ENCODE peak calls at places on chromosomes 11 and 22, in nine cellular contexts. One of them, this sample, is unnamed.

GRCh38 chr11:117877120-117877784 is 794 bp upstream of the FXYD6 start:
- DNase-seq in fibroblast of the aortic adventitia: no peak
- DNase-seq in cardiac fibroblast: peak; percentile 20
- DNase-seq in HAP-1: no peak
- DNase-seq in lower lobe of right lung: no peak
- DNase-seq in left lung: no peak
- DNase-seq in AG09309: no peak
- DNase-seq in stomach: no peak
- DNase-seq in adipocyte: no peak
- DNase-seq in this sample: no peak

GRCh38 chr22:24526191-24526590 is 28.7 kb downstream of the GUCD1 start:
- DNase-seq in cardiac fibroblast: no peak
- DNase-seq in stomach: no peak
- DNase-seq in lower lobe of right lung: no peak
- DNase-seq in left lung: no peak
- DNase-seq in HAP-1: no peak
- DNase-seq in adipocyte: no peak
- DNase-seq in fibroblast of the aortic adventitia: peak; percentile 34
- DNase-seq in AG09309: no peak
- DNase-seq in this sample: no peak

GRCh38 chr11:100830295-100830694 is 143.2 kb downstream of the ARHGAP42 start:
- DNase-seq in left lung: no peak
- DNase-seq in AG09309: no peak
- DNase-seq in fibroblast of the aortic adventitia: no peak
- DNase-seq in cardiac fibroblast: peak; percentile 29
- DNase-seq in HAP-1: no peak
- DNase-seq in adipocyte: no peak
- DNase-seq in lower lobe of right lung: no peak
- DNase-seq in stomach: peak; percentile 41
- DNase-seq in this sample: peak; percentile 34

GRCh38 chr11:103924166-103925013 is 112.0 kb upstream of the DDI1 start:
- DNase-seq in stomach: no peak
- DNase-seq in adipocyte: peak; percentile 45
- DNase-seq in fibroblast of the aortic adventitia: peak; percentile 72
- DNase-seq in cardiac fibroblast: no peak
- DNase-seq in HAP-1: no peak
- DNase-seq in AG09309: no peak
- DNase-seq in lower lobe of right lung: no peak
- DNase-seq in left lung: no peak
- DNase-seq in this sample: no peak

GRCh38 chr11:48028909-48029685 is 48.7 kb downstream of the PTPRJ start:
- DNase-seq in fibroblast of the aortic adventitia: peak; percentile 46
- DNase-seq in adipocyte: peak; percentile 38
- DNase-seq in cardiac fibroblast: peak; percentile 54
- DNase-seq in lower lobe of right lung: no peak
- DNase-seq in left lung: no peak
- DNase-seq in HAP-1: no peak
- DNase-seq in stomach: no peak
- DNase-seq in AG09309: no peak
- DNase-seq in this sample: no peak

GRCh38 chr11:16804104-16804947 is 65.9 kb downstream of the C11orf58 start:
- DNase-seq in left lung: no peak
- DNase-seq in AG09309: no peak
- DNase-seq in HAP-1: no peak
- DNase-seq in fibroblast of the aortic adventitia: peak; percentile 62
- DNase-seq in cardiac fibroblast: peak; percentile 96
- DNase-seq in lower lobe of right lung: no peak
- DNase-seq in adipocyte: peak; percentile 59
- DNase-seq in stomach: peak; percentile 40
- DNase-seq in this sample: no peak

GRCh38 chr11:3132831-3133455 is 32.2 kb downstream of the OSBPL5 start:
- DNase-seq in stomach: no peak
- DNase-seq in fibroblast of the aortic adventitia: no peak
- DNase-seq in adipocyte: no peak
- DNase-seq in AG09309: no peak
- DNase-seq in left lung: peak; percentile 72
- DNase-seq in HAP-1: no peak
- DNase-seq in cardiac fibroblast: no peak
- DNase-seq in lower lobe of right lung: no peak
- DNase-seq in this sample: no peak

GRCh38 chr11:22734628-22735345 is 68.4 kb downstream of the GAS2 start:
- DNase-seq in adipocyte: no peak
- DNase-seq in lower lobe of right lung: no peak
- DNase-seq in stomach: no peak
- DNase-seq in AG09309: no peak
- DNase-seq in fibroblast of the aortic adventitia: peak; percentile 4
- DNase-seq in left lung: no peak
- DNase-seq in cardiac fibroblast: no peak
- DNase-seq in HAP-1: no peak
- DNase-seq in this sample: no peak

GRCh38 chr22:43956805-43957463 is 1.7 kb downstream of the SAMM50 start:
- DNase-seq in lower lobe of right lung: no peak
- DNase-seq in HAP-1: no peak
- DNase-seq in fibroblast of the aortic adventitia: peak; percentile 40
- DNase-seq in stomach: no peak
- DNase-seq in cardiac fibroblast: peak; percentile 42
- DNase-seq in adipocyte: no peak
- DNase-seq in left lung: no peak
- DNase-seq in AG09309: no peak
- DNase-seq in this sample: no peak

GRCh38 chr22:26956346-26956745 is 299.0 kb downstream of the MIAT start:
- DNase-seq in AG09309: no peak
- DNase-seq in adipocyte: no peak
- DNase-seq in stomach: no peak
- DNase-seq in HAP-1: no peak
- DNase-seq in fibroblast of the aortic adventitia: no peak
- DNase-seq in lower lobe of right lung: no peak
- DNase-seq in cardiac fibroblast: no peak
- DNase-seq in left lung: no peak
- DNase-seq in this sample: no peak

GRCh38 chr22:49330421-49331222 is 497.1 kb downstream of the BRD1 start:
- DNase-seq in cardiac fibroblast: no peak
- DNase-seq in fibroblast of the aortic adventitia: no peak
- DNase-seq in adipocyte: no peak
- DNase-seq in left lung: no peak
- DNase-seq in AG09309: no peak
- DNase-seq in stomach: peak; percentile 20
- DNase-seq in lower lobe of right lung: peak; percentile 28
- DNase-seq in HAP-1: no peak
- DNase-seq in this sample: no peak

GRCh38 chr22:31229402-31230140 is 17.5 kb downstream of the LIMK2 start:
- DNase-seq in HAP-1: no peak
- DNase-seq in left lung: no peak
- DNase-seq in AG09309: no peak
- DNase-seq in lower lobe of right lung: no peak
- DNase-seq in adipocyte: peak; percentile 47
- DNase-seq in cardiac fibroblast: peak; percentile 65
- DNase-seq in fibroblast of the aortic adventitia: peak; percentile 67
- DNase-seq in stomach: peak; percentile 81
- DNase-seq in this sample: no peak

GRCh38 chr11:334264-335033 is 13.8 kb upstream of the IFITM3 start:
- DNase-seq in lower lobe of right lung: no peak
- DNase-seq in cardiac fibroblast: peak; percentile 83
- DNase-seq in left lung: no peak
- DNase-seq in stomach: no peak
- DNase-seq in HAP-1: no peak
- DNase-seq in AG09309: no peak
- DNase-seq in adipocyte: no peak
- DNase-seq in fibroblast of the aortic adventitia: peak; percentile 73
- DNase-seq in this sample: no peak

GRCh38 chr22:43197271-43197941 is 10.5 kb upstream of the TTLL12 start:
- DNase-seq in lower lobe of right lung: no peak
- DNase-seq in adipocyte: peak; percentile 21
- DNase-seq in left lung: peak; percentile 66
- DNase-seq in fibroblast of the aortic adventitia: no peak
- DNase-seq in HAP-1: no peak
- DNase-seq in stomach: no peak
- DNase-seq in AG09309: no peak
- DNase-seq in cardiac fibroblast: peak; percentile 28
- DNase-seq in this sample: no peak

DNA sequence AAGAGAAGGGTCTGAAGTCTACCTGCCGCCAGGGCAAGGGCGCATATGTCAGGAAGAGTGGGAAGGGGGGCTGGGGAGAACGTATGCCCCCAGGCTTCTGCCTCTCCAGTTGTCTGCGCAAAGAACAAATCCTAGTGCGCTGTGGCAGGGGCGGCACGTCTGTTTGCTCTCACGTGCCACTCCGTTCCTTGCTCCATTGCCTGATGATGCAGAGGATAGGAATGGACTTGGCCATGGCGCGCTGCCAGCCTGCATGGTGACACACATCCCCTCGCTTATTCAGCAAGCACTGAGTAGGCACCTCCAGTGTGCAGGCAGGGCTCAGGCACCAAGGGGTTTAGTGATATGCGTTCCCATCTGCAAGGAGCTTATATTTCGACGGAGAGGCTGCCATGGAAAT is 45.4 kb upstream of the SLC22A12 start:
- DNase-seq in lower lobe of right lung: peak; percentile 39
- DNase-seq in HAP-1: no peak
- DNase-seq in stomach: no peak
- DNase-seq in fibroblast of the aortic adventitia: peak; percentile 54
- DNase-seq in adipocyte: peak; percentile 11
- DNase-seq in AG09309: peak; percentile 23
- DNase-seq in cardiac fibroblast: peak; percentile 58
- DNase-seq in left lung: no peak
- DNase-seq in this sample: no peak
- H3K4me3 ChIP-seq in lower lobe of right lung: no peak overlapping the region
- H3K4me3 ChIP-seq in HAP-1: no peak overlapping the region
- H3K4me3 ChIP-seq in stomach: no peak overlapping the region
- H3K4me3 ChIP-seq in fibroblast of the aortic adventitia: no peak overlapping the region
- H3K4me3 ChIP-seq in adipocyte: no peak overlapping the region
- H3K4me3 ChIP-seq in AG09309: no peak overlapping the region
- H3K4me3 ChIP-seq in cardiac fibroblast: no peak overlapping the region
- H3K4me3 ChIP-seq in left lung: no peak overlapping the region
- H3K4me3 ChIP-seq in this sample: no peak overlapping the region

DNA sequence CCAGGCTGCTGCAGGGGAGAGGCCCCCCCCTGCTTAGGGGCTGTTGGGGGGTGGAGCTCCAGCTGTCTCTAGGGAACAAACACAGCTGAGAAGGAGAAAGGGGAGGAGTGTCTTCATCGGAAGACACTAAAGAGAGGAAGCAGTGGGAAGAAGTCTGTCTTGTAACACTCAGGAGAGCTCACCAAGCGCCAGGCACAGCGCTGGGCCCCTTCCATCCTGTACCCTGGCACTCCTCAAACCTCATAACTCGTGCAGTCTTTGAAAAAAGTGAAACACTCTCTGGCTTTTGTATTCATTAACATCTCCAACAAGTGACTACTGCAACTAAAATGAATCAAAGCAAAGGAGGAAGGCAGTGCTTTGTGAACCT is 67.4 kb upstream of the PRDM11 start:
- DNase-seq in HAP-1: no peak
- DNase-seq in AG09309: no peak
- DNase-seq in adipocyte: no peak
- DNase-seq in fibroblast of the aortic adventitia: no peak
- DNase-seq in cardiac fibroblast: no peak
- DNase-seq in left lung: no peak
- DNase-seq in lower lobe of right lung: no peak
- DNase-seq in stomach: no peak
- DNase-seq in this sample: no peak
- H3K4me3 ChIP-seq in HAP-1: no peak overlapping the region
- H3K4me3 ChIP-seq in AG09309: no peak overlapping the region
- H3K4me3 ChIP-seq in adipocyte: no peak overlapping the region
- H3K4me3 ChIP-seq in fibroblast of the aortic adventitia: no peak overlapping the region
- H3K4me3 ChIP-seq in cardiac fibroblast: no peak overlapping the region
- H3K4me3 ChIP-seq in left lung: no peak overlapping the region
- H3K4me3 ChIP-seq in lower lobe of right lung: no peak overlapping the region
- H3K4me3 ChIP-seq in stomach: no peak overlapping the region
- H3K4me3 ChIP-seq in this sample: no peak overlapping the region

GRCh38 chr11:107927559-107927958 is 689 bp upstream of the RAB39A start:
- DNase-seq in fibroblast of the aortic adventitia: no peak
- DNase-seq in stomach: no peak
- DNase-seq in adipocyte: no peak
- DNase-seq in left lung: no peak
- DNase-seq in HAP-1: no peak
- DNase-seq in AG09309: no peak
- DNase-seq in cardiac fibroblast: no peak
- DNase-seq in lower lobe of right lung: no peak
- DNase-seq in this sample: no peak

GRCh38 chr11:107931206-107931605 is 3.0 kb downstream of the RAB39A start:
- DNase-seq in left lung: no peak
- DNase-seq in stomach: no peak
- DNase-seq in HAP-1: no peak
- DNase-seq in adipocyte: no peak
- DNase-seq in AG09309: no peak
- DNase-seq in cardiac fibroblast: no peak
- DNase-seq in lower lobe of right lung: no peak
- DNase-seq in fibroblast of the aortic adventitia: no peak
- DNase-seq in this sample: no peak

GRCh38 chr11:107928046-107928766 is at the start of gene RAB39A:
- DNase-seq in lower lobe of right lung: peak; percentile 93
- DNase-seq in left lung: peak; percentile 95
- DNase-seq in HAP-1: peak; percentile 98
- DNase-seq in AG09309: no peak
- DNase-seq in stomach: peak; percentile 85
- DNase-seq in adipocyte: peak; percentile 84
- DNase-seq in cardiac fibroblast: peak; percentile 91
- DNase-seq in fibroblast of the aortic adventitia: peak; percentile 74
- DNase-seq in this sample: peak; percentile 84

GRCh38 chr11:107928767-107929507 is 689 bp downstream of the RAB39A start:
- DNase-seq in left lung: no peak
- DNase-seq in cardiac fibroblast: no peak
- DNase-seq in fibroblast of the aortic adventitia: no peak
- DNase-seq in adipocyte: no peak
- DNase-seq in HAP-1: peak; percentile 19
- DNase-seq in stomach: no peak
- DNase-seq in lower lobe of right lung: no peak
- DNase-seq in AG09309: no peak
- DNase-seq in this sample: no peak

DNA sequence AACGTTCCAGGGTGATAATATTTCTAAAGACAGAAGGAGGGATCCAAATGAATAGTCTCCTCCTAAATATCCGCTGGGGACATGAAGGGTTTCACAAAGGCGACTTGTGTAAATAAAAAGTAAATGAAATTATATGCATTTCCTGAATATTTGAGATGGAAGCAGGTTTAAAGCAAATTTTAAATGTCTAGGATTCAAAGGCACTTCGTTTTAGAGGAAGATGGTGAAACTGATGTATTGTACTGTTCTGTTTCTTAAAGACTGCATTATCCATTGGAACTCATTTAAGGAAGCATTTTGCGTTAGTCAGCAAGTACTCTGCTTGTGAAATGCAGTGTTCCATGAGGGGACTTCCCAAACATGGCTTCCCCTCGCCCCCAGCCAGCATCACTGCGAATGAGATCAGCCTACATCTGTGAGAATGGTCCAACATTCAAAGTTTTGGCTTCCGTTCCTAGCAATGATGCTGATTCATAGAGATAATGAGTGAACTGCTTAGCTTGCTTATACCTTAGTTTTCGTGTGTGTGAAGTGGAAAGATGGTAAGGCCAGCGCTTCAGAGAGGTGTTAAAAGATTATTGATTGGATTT is 1.5 kb downstream of the RAB39A start:
- DNase-seq in stomach: no peak
- DNase-seq in HAP-1: no peak
- DNase-seq in adipocyte: no peak
- DNase-seq in fibroblast of the aortic adventitia: no peak
- DNase-seq in lower lobe of right lung: no peak
- DNase-seq in cardiac fibroblast: no peak
- DNase-seq in AG09309: no peak
- DNase-seq in left lung: no peak
- DNase-seq in this sample: no peak
- H3K4me3 ChIP-seq in stomach: no peak overlapping the region
- H3K4me3 ChIP-seq in HAP-1: peak overlapping the region; percentile 47
- H3K4me3 ChIP-seq in adipocyte: no peak overlapping the region
- H3K4me3 ChIP-seq in fibroblast of the aortic adventitia: no peak overlapping the region
- H3K4me3 ChIP-seq in lower lobe of right lung: peak overlapping the region; percentile 62
- H3K4me3 ChIP-seq in cardiac fibroblast: no peak overlapping the region
- H3K4me3 ChIP-seq in AG09309: no peak overlapping the region
- H3K4me3 ChIP-seq in left lung: peak overlapping the region; percentile 61
- H3K4me3 ChIP-seq in this sample: no peak overlapping the region

GRCh38 chr11:6606471-6607189 is 3.1 kb downstream of the ILK start:
- DNase-seq in lower lobe of right lung: peak; percentile 91
- DNase-seq in adipocyte: peak; percentile 97
- DNase-seq in left lung: peak; percentile 95
- DNase-seq in cardiac fibroblast: peak; percentile 94
- DNase-seq in fibroblast of the aortic adventitia: peak; percentile 91
- DNase-seq in HAP-1: peak; percentile 66
- DNase-seq in AG09309: peak; percentile 67
- DNase-seq in stomach: peak; percentile 84
- DNase-seq in this sample: peak; percentile 84
- H3K4me3 ChIP-seq in lower lobe of right lung: peak overlapping the region; percentile 86
- H3K4me3 ChIP-seq in adipocyte: peak overlapping the region; percentile 51
- H3K4me3 ChIP-seq in left lung: peak overlapping the region; percentile 9
- H3K4me3 ChIP-seq in cardiac fibroblast: peak overlapping the region; percentile 97
- H3K4me3 ChIP-seq in fibroblast of the aortic adventitia: peak overlapping the region; percentile 48
- H3K4me3 ChIP-seq in HAP-1: peak overlapping the region; percentile 5
- H3K4me3 ChIP-seq in AG09309: peak overlapping the region; percentile 8
- H3K4me3 ChIP-seq in stomach: peak overlapping the region; percentile 31
- H3K4me3 ChIP-seq in this sample: peak overlapping the region; percentile 4